ENCODE peak calls at places on chromosomes 2 and 18, in nine cellular contexts. K, L, U, B, J, S, I, P and W are unnamed samples.
A peak's percentile ranks its signal among the peaks of the same experiment; 100 is the strongest.

GRCh38 chr2:124778076-124778475 is 753.0 kb downstream of the CNTNAP5 start:
- DNase-seq in L (no peak), P (no peak), J (no peak), U (no peak), I (no peak), B (no peak), K (no peak), S (peak; percentile 1), W (no peak)

GRCh38 chr2:135948642-135949355 is 36.6 kb downstream of the DARS1 start:
- DNase-seq in U (no peak), I (peak; percentile 69), J (no peak), S (peak; percentile 85), L (peak; percentile 36), P (peak; percentile 21), K (no peak), B (no peak), W (no peak)

GRCh38 chr2:168346725-168347477 is 99.5 kb upstream of the STK39 start:
- DNase-seq in J (peak; percentile 82), L (peak; percentile 91), S (peak; percentile 50), I (peak; percentile 74), K (peak; percentile 45), U (peak; percentile 65), B (peak; percentile 54), P (peak; percentile 40), W (peak; percentile 17)

GRCh38 chr2:54908591-54908990 is 141.7 kb downstream of the RTN4 start:
- DNase-seq in S (no peak), J (no peak), P (no peak), B (no peak), U (no peak), L (no peak), I (no peak), K (no peak), W (no peak)

GRCh38 chr2:3651686-3652516 is 6.1 kb upstream of the ALLC start:
- DNase-seq in S (peak; percentile 53), U (peak; percentile 79), B (peak; percentile 59), L (no peak), I (peak; percentile 19), P (peak; percentile 52), K (peak; percentile 36), J (no peak), W (no peak)

GRCh38 chr2:238141541-238142318 is 3.3 kb downstream of the KLHL30 start:
- DNase-seq in B (no peak), P (no peak), U (no peak), S (no peak), I (peak; percentile 16), L (no peak), K (no peak), J (no peak), W (no peak)

GRCh38 chr18:62682396-62682795 is 32.9 kb upstream of the PHLPP1 start:
- DNase-seq in B (no peak), J (no peak), P (no peak), I (no peak), U (no peak), S (no peak), K (no peak), L (no peak), W (no peak)

GRCh38 chr2:127577973-127578372 is 42.5 kb downstream of the MYO7B start:
- DNase-seq in L (no peak), I (no peak), U (no peak), K (no peak), S (no peak), B (no peak), J (no peak), P (no peak), W (no peak)

GRCh38 chr18:47323158-47323557 is 71.7 kb upstream of the SKOR2 start:
- DNase-seq in B (no peak), S (peak; percentile 25), L (no peak), J (no peak), I (no peak), U (no peak), K (no peak), P (no peak), W (no peak)

GRCh38 chr2:31354837-31355236 is 59.7 kb downstream of the XDH start:
- DNase-seq in S (peak; percentile 10), J (no peak), U (no peak), P (no peak), K (no peak), I (no peak), L (peak; percentile 30), B (no peak), W (no peak)

GRCh38 chr2:109513749-109514588 is 99.8 kb downstream of the SEPTIN10 start:
- DNase-seq in K (no peak), I (no peak), P (no peak), B (no peak), J (peak; percentile 88), U (peak; percentile 38), L (peak; percentile 91), S (peak; percentile 86), W (no peak)

GRCh38 chr2:181058378-181059269 is 78.2 kb downstream of the UBE2E3 start:
- DNase-seq in K (no peak), P (peak; percentile 21), B (no peak), J (no peak), U (no peak), L (peak; percentile 59), S (no peak), I (peak; percentile 53), W (no peak)